ENCODE peak calls at places on chromosomes 13 and 19, in nine cellular contexts. V is stimulated activated CD4-positive, alpha-beta T cell treated with anti-CD3 and anti-CD28 coated beads, TNF-alpha, amount 100 ng/mL, for 4 hours; T is fibroblast of mammary gland; O is hippocampal formation; M is astrocyte of the spinal cord; D is activated T-cell treated with anti-CD3 and anti-CD28 coated beads for 1 hour; Z is amniotic stem cell; F is breast epithelium; C is left ventricle myocardium inferior. Q is an unnamed sample.
A peak's percentile ranks its signal among the peaks of the same experiment; 100 is the strongest.

GRCh38 chr19:1400281-1401137 is 833 bp downstream of the GAMT start:
- DNase-seq in D (no peak), T (peak; percentile 42), M (no peak), F (no peak), O (no peak), C (peak; percentile 71), Z (no peak), V (no peak), Q (peak; percentile 46)

GRCh38 chr19:16541526-16542044 is 652 bp downstream of the CHERP start:
- DNase-seq in T (peak; percentile 23), O (no peak), Z (no peak), C (no peak), D (no peak), M (no peak), V (no peak), F (no peak), Q (peak; percentile 14)

GRCh38 chr13:76939215-76939614 is 9.1 kb upstream of the ACOD1 start:
- DNase-seq in M (no peak), T (peak; percentile 57), V (no peak), C (no peak), O (no peak), Z (no peak), F (no peak), D (no peak), Q (no peak)

GRCh38 chr19:57954996-57955395 is 7.5 kb upstream of the ZNF256 start:
- DNase-seq in M (no peak), F (no peak), C (no peak), T (no peak), Z (no peak), O (no peak), V (no peak), D (no peak), Q (no peak)

GRCh38 chr13:20938302-20938701 is 35.8 kb upstream of the XPO4 start:
- DNase-seq in D (no peak), C (no peak), Z (no peak), O (no peak), F (no peak), M (no peak), T (no peak), V (no peak), Q (no peak)

GRCh38 chr19:1039646-1040475 is at the start of gene ABCA7:
- DNase-seq in O (peak; percentile 88), M (peak; percentile 98), T (peak; percentile 95), C (peak; percentile 99), D (peak; percentile 99), V (peak; percentile 97), F (peak; percentile 99), Z (peak; percentile 93), Q (peak; percentile 95)

GRCh38 chr13:93876236-93876635 is 603.2 kb downstream of the DCT start:
- DNase-seq in T (no peak), F (no peak), V (no peak), Z (no peak), M (no peak), O (no peak), C (no peak), D (no peak), Q (no peak)

GRCh38 chr19:3249408-3249807 is 24.9 kb downstream of the CELF5 start:
- DNase-seq in D (no peak), V (no peak), O (no peak), M (no peak), C (no peak), F (no peak), T (no peak), Z (no peak), Q (peak; percentile 83)

GRCh38 chr19:48487944-48488343 is 18.8 kb downstream of the CYTH2 start:
- DNase-seq in Z (peak; percentile 74), T (peak; percentile 73), V (no peak), M (peak; percentile 71), D (no peak), C (peak; percentile 68), F (peak; percentile 94), O (no peak), Q (no peak)

GRCh38 chr19:15112385-15112784 is 5.2 kb downstream of the SYDE1 start:
- DNase-seq in O (no peak), D (no peak), C (no peak), M (no peak), T (no peak), V (no peak), F (no peak), Z (no peak), Q (peak; percentile 44)

GRCh38 chr19:58229255-58229639 is 533 bp downstream of the ZNF544 start:
- DNase-seq in V (no peak), F (no peak), O (no peak), T (peak; percentile 49), D (no peak), C (no peak), Z (no peak), M (peak; percentile 15), Q (peak; percentile 44)

GRCh38 chr13:111284579-111284978 is 35.9 kb upstream of the TEX29 start:
- DNase-seq in O (no peak), M (no peak), D (no peak), Z (no peak), F (no peak), T (no peak), C (no peak), V (no peak), Q (no peak)